ENCODE peak calls at places on chromosomes 6 and 20, in eight cellular contexts. T is left lung, B is fibroblast of pulmonary artery, M is psoas muscle, W is dorsolateral prefrontal cortex, Q is fibroblast of mammary gland, Z is PC-3, X is kidney epithelial cell. F is an unnamed sample.

GRCh38 chr6:137738197-137738596 is 128.9 kb upstream of the TNFAIP3 start:
- DNase-seq in T (no peak), B (peak; percentile 79), M (no peak), W (no peak), Q (peak; percentile 91), Z (no peak), X (peak; percentile 69), F (peak; percentile 93)

GRCh38 chr20:45117581-45117980 is 2.6 kb upstream of the WFDC5 start:
- DNase-seq in T (no peak), B (no peak), M (no peak), W (no peak), Q (no peak), Z (peak; percentile 19), X (no peak), F (no peak)

GRCh38 chr6:20811112-20811746 is 277.0 kb downstream of the CDKAL1 start:
- DNase-seq in T (no peak), B (peak; percentile 99), M (no peak), W (no peak), Q (peak; percentile 97), Z (peak; percentile 90), X (peak; percentile 97), F (peak; percentile 100)

GRCh38 chr6:156030053-156030452 is 574.4 kb upstream of the NOX3 start:
- DNase-seq in T (no peak), B (no peak), M (no peak), W (no peak), Q (no peak), Z (no peak), X (no peak), F (no peak)

GRCh38 chr20:49448917-49449316 is 33.6 kb downstream of the KCNB1 start:
- DNase-seq in T (no peak), B (no peak), M (no peak), W (no peak), Q (no peak), Z (no peak), X (no peak), F (no peak)

GRCh38 chr6:90295854-90296345 is 743 bp downstream of the BACH2 start:
- DNase-seq in T (peak; percentile 70), B (peak; percentile 64), M (peak; percentile 71), W (peak; percentile 64), Q (peak; percentile 69), Z (peak; percentile 52), X (no peak), F (peak; percentile 66)

GRCh38 chr6:168301648-168302398 is 17.8 kb downstream of the DACT2 start:
- DNase-seq in T (no peak), B (no peak), M (no peak), W (no peak), Q (no peak), Z (no peak), X (peak; percentile 66), F (no peak)

GRCh38 chr6:142728367-142728766 is 216.6 kb downstream of the HIVEP2 start:
- DNase-seq in T (no peak), B (peak; percentile 36), M (no peak), W (no peak), Q (peak; percentile 15), Z (no peak), X (no peak), F (peak; percentile 14)

GRCh38 chr6:2830183-2830582 is 11.5 kb downstream of the SERPINB1 start:
- DNase-seq in T (no peak), B (no peak), M (no peak), W (no peak), Q (no peak), Z (no peak), X (no peak), F (no peak)

GRCh38 chr20:29086938-29087337 is 2170.5 kb upstream of the DEFB115 start:
- DNase-seq in T (no peak), B (no peak), M (no peak), W (no peak), Q (no peak), Z (no peak), X (no peak), F (no peak)

GRCh38 chr20:29079769-29080690 is 2177.4 kb upstream of the DEFB115 start:
- DNase-seq in T (no peak), B (peak; percentile 54), M (no peak), W (no peak), Q (peak; percentile 29), Z (no peak), X (no peak), F (peak; percentile 78)

DNA sequence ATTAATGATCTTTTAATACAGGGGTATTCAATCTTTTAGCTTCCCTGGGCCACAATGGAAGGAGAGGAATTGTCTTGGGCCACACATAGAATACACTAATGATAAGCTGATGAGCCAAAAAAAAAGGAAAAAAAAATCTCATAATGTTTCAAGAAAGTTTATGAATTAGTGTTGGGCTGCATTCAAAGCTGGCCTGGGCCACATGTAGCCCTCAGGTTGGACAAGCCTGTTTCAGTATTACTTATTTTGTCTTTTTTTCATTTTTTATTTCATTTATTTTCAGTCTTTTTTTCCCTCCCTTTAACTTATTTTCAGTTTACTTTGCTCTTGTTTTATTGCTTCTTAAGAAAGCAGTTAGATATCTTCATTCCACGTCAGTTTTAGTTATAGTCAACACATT is 2171.8 kb upstream of the DEFB115 start:
- DNase-seq in T (no peak), B (no peak), M (no peak), W (no peak), Q (no peak), Z (no peak), X (no peak), F (no peak)
- H3K4me3 ChIP-seq in T (no peak overlapping the region), B (no peak overlapping the region), M (no peak overlapping the region), W (no peak overlapping the region), Q (no peak overlapping the region), Z (no peak overlapping the region), X (no peak overlapping the region), F (no peak overlapping the region)

GRCh38 chr6:36676142-36677058 is 2.1 kb upstream of the CDKN1A start:
- DNase-seq in T (no peak), B (no peak), M (no peak), W (no peak), Q (peak; percentile 65), Z (no peak), X (no peak), F (no peak)

GRCh38 chr6:36677059-36677749 is 1.3 kb upstream of the CDKN1A start:
- DNase-seq in T (no peak), B (no peak), M (no peak), W (no peak), Q (no peak), Z (no peak), X (no peak), F (no peak)

GRCh38 chr6:36678488-36679042 is at the start of gene CDKN1A:
- DNase-seq in T (peak; percentile 91), B (peak; percentile 96), M (peak; percentile 93), W (peak; percentile 66), Q (peak; percentile 89), Z (peak; percentile 92), X (peak; percentile 69), F (peak; percentile 97)

GRCh38 chr6:36679043-36679821 is 718 bp downstream of the CDKN1A start:
- DNase-seq in T (peak; percentile 74), B (peak; percentile 68), M (peak; percentile 86), W (no peak), Q (peak; percentile 73), Z (peak; percentile 41), X (no peak), F (peak; percentile 65)

DNA sequence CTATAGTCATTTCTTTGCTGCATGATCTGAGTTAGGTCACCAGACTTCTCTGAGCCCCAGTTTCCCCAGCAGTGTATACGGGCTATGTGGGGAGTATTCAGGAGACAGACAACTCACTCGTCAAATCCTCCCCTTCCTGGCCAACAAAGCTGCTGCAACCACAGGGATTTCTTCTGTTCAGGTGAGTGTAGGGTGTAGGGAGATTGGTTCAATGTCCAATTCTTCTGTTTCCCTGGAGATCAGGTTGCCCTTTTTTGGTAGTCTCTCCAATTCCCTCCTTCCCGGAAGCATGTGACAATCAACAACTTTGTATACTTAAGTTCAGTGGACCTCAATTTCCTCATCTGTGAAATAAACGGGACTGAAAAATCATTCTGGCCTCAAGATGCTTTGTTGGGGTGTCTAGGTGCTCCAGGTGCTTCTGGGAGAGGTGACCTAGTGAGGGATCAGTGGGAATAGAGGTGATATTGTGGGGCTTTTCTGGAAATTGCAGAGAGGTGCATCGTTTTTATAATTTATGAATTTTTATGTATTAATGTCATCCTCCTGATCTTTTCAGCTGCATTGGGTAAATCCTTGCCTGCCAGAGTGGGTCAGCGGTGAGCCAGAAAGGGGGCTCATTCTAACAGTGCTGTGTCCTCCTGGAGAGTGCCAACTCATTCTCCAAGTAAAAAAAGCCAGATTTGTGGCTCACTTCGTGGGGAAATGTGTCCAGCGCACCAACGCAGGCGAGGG is 594 bp upstream of the CDKN1A start:
- DNase-seq in T (no peak), B (no peak), M (no peak), W (no peak), Q (no peak), Z (no peak), X (no peak), F (no peak)
- H3K4me3 ChIP-seq in T (peak overlapping the region; percentile 79), B (peak overlapping the region; percentile 11), M (peak overlapping the region; percentile 91), W (peak overlapping the region; percentile 73), Q (peak overlapping the region; percentile 30), Z (peak overlapping the region; percentile 76), X (no peak overlapping the region), F (peak overlapping the region; percentile 100)

GRCh38 chr6:106516629-106517028 is 112.7 kb downstream of the RTN4IP1 start:
- DNase-seq in T (no peak), B (no peak), M (no peak), W (no peak), Q (no peak), Z (no peak), X (no peak), F (no peak)

GRCh38 chr6:106517699-106518098 is 111.6 kb downstream of the RTN4IP1 start:
- DNase-seq in T (no peak), B (no peak), M (no peak), W (no peak), Q (peak; percentile 42), Z (no peak), X (no peak), F (no peak)

GRCh38 chr6:106520711-106521367 is 108.5 kb downstream of the RTN4IP1 start:
- DNase-seq in T (peak; percentile 56), B (no peak), M (no peak), W (no peak), Q (no peak), Z (no peak), X (no peak), F (no peak)

GRCh38 chr6:106519460-106520394 is 109.6 kb downstream of the RTN4IP1 start:
- DNase-seq in T (peak; percentile 68), B (peak; percentile 82), M (no peak), W (no peak), Q (peak; percentile 100), Z (peak; percentile 88), X (peak; percentile 81), F (peak; percentile 93)

GRCh38 chr6:106518748-106519147 is 110.5 kb downstream of the RTN4IP1 start:
- DNase-seq in T (no peak), B (no peak), M (no peak), W (no peak), Q (peak; percentile 47), Z (no peak), X (no peak), F (no peak)
- H3K4me3 ChIP-seq in T (no peak overlapping the region), B (no peak overlapping the region), M (no peak overlapping the region), W (no peak overlapping the region), Q (peak overlapping the region; percentile 52), Z (peak overlapping the region; percentile 30), X (no peak overlapping the region), F (no peak overlapping the region)

DNA sequence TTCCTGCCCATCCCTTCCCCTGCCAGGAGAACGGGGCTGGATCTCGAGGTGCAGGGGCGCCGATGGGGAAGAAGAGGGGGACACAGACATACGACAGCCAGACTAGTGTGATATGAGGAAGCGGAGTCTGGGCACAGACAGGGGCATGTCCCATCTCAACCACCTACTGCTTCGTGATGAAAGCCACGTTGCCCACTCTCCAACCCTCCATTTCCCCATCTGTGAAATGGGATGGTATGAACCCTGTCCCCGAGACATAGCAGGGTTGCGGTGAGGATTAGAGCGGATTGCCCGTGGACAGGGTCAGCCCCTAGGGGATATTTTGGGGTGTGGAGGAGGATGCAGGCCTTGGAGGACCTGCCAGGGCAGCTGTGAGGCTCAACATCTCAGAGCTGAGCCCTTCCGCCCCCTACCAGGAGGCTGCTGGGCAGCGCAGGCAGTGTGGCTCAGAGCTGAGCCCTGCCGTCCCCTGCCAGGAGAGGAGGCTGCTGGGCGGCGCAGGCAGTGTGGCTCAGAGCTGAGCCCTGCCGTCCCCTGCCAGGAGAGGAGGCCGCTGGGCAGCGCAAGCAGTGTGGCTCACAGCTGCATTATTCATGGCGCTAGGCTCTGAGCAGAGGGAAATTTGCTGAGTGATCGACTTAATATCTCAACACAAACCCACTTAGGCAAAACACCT is 71.7 kb downstream of the GRM4 start:
- DNase-seq in T (no peak), B (no peak), M (no peak), W (no peak), Q (no peak), Z (no peak), X (no peak), F (no peak)
- H3K4me3 ChIP-seq in T (no peak overlapping the region), B (no peak overlapping the region), M (no peak overlapping the region), W (no peak overlapping the region), Q (no peak overlapping the region), Z (no peak overlapping the region), X (no peak overlapping the region), F (no peak overlapping the region)